ENCODE peak calls at places on chromosomes 5 and 9, in eight cellular contexts. F, S, W, D, B, Y, X and M are unnamed samples.

GRCh38 chr9:7316458-7316795 is 483.2 kb downstream of the DMAC1 start:
- DNase-seq in X (no peak), F (no peak), S (no peak), W (no peak), Y (no peak), B (no peak), D (no peak), M (no peak)

GRCh38 chr9:74645007-74645639 is 148.0 kb downstream of the RORB start:
- DNase-seq in F (no peak), W (no peak), B (peak), X (no peak), Y (no peak), S (no peak), D (no peak), M (no peak)

GRCh38 chr5:149442563-149443182 is 63.6 kb upstream of the IL17B start:
- DNase-seq in X (peak), F (peak), W (peak), S (peak), Y (peak), B (peak), D (peak), M (peak)

GRCh38 chr9:138080979-138081378 is 203.4 kb downstream of the CACNA1B start:
- DNase-seq in B (no peak), S (no peak), Y (no peak), X (no peak), F (no peak), W (peak), D (no peak), M (no peak)

GRCh38 chr5:123880875-123881274 is 368.9 kb downstream of the CSNK1G3 start:
- DNase-seq in S (no peak), D (no peak), Y (no peak), X (no peak), W (no peak), F (no peak), B (no peak), M (no peak)

GRCh38 chr5:114830114-114830513 is 339.6 kb downstream of the TRIM36 start:
- DNase-seq in F (no peak), W (no peak), B (no peak), S (no peak), D (no peak), X (no peak), Y (no peak), M (no peak)

GRCh38 chr5:179276838-179277395 is 68.3 kb downstream of the ADAMTS2 start:
- DNase-seq in B (no peak), D (no peak), F (peak), W (no peak), S (peak), X (no peak), Y (no peak), M (no peak)

GRCh38 chr5:97400537-97400936 is 217.5 kb upstream of the RIOK2 start:
- DNase-seq in D (no peak), S (no peak), F (no peak), X (no peak), B (no peak), Y (no peak), W (no peak), M (no peak)

GRCh38 chr9:79858509-79858908 is 286.7 kb downstream of the TLE4 start:
- DNase-seq in S (no peak), W (no peak), B (peak), Y (no peak), D (no peak), X (peak), F (no peak), M (no peak)

GRCh38 chr5:97764700-97765099 is 581.7 kb upstream of the RIOK2 start:
- DNase-seq in D (no peak), F (no peak), S (no peak), Y (no peak), B (no peak), W (no peak), X (peak), M (no peak)

GRCh38 chr9:2291980-2292704 is 277.0 kb downstream of the SMARCA2 start:
- DNase-seq in Y (no peak), S (no peak), B (peak), W (no peak), F (no peak), D (no peak), X (peak), M (no peak)

GRCh38 chr5:150291388-150292385 is 2.1 kb upstream of the CAMK2A start:
- DNase-seq in B (no peak), Y (no peak), X (no peak), F (no peak), S (no peak), D (no peak), W (no peak), M (no peak)

GRCh38 chr9:33737811-33738606 is 57.4 kb upstream of the PRSS3 start:
- DNase-seq in S (no peak), B (peak), F (no peak), W (peak), D (no peak), X (peak), Y (no peak), M (no peak)
- H3K27ac ChIP-seq in S (no peak), B (no peak), F (no peak), W (no peak), D (no peak), X (no peak), Y (no peak), M (no peak)

GRCh38 chr9:68488126-68488525 is 52.6 kb downstream of the TMEM252 start:
- DNase-seq in X (no peak), S (no peak), D (no peak), B (no peak), F (no peak), W (no peak), Y (no peak), M (no peak)
- H3K27ac ChIP-seq in X (no peak), S (no peak), D (no peak), B (no peak), F (peak), W (no peak), Y (no peak), M (no peak)

GRCh38 chr5:2110137-2110933 is 227.6 kb upstream of the IRX4 start:
- DNase-seq in F (no peak), X (no peak), W (no peak), Y (no peak), B (no peak), S (no peak), D (no peak), M (no peak)
- H3K27ac ChIP-seq in F (no peak), X (no peak), W (no peak), Y (no peak), B (no peak), S (no peak), D (no peak), M (no peak)

DNA sequence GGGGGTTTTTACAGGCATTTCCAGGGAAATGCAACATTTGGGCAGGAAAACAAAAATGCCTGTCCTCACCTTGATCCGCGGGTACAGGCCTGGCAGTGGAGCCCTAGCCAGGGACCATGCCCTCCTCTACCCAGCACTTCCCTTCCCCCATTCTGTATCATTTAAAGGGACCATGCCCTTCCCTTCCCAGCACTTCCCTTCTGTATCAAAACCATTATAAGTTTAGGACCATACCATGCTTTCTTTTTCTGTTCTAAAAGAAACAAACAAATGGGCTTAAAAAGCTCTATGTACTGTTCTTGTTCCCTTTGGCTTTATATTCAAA is 166.9 kb upstream of the ZNF608 start:
- DNase-seq in F (no peak), S (no peak), X (no peak), Y (no peak), D (no peak), B (no peak), W (no peak), M (no peak)
- H3K27ac ChIP-seq in F (no peak), S (no peak), X (no peak), Y (no peak), D (no peak), B (no peak), W (no peak), M (no peak)

DNA sequence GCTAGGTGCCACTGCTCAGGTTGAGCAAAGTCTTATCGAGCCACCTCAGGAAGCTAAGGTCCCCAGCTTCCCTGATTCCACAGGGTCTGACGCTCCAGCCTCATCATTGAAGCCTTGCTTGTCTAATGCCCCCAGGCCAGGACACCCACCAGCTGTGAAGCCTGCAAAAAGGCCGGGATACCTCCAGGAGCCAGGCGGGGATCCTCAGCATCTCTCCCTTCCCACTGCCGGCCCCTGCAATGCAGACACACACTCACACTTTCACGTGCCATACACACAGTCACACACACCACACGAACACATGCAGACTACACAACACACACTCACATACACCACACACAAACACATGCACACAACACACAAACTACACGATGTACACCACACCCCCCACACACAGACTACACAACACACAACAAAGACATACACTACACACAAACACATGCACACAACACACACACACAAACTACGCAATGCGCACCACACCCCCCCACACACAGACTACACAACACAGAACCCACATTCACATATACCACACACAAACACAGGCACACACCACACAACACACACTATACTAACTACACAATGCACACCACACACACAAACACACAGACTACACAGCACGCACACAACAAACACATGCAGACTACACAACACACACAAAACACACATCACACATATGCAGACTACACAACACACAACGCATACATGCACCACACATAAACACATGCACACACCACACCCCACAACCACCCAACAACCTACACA is 17.8 kb upstream of the S1PR3 start:
- DNase-seq in F (no peak), D (no peak), S (no peak), X (no peak), Y (no peak), B (no peak), W (no peak), M (no peak)
- H3K27ac ChIP-seq in F (no peak), D (no peak), S (no peak), X (no peak), Y (no peak), B (no peak), W (no peak), M (no peak)